ENCODE peak calls at places on chromosomes 7 and 10, in six cellular contexts. C is heart right ventricle; D is upper lobe of right lung; V is CD8-positive, alpha-beta T cell; L is PC-3; J is heart left ventricle. E is an unnamed sample.

GRCh38 chr10:34282186-34282585 is 532.9 kb downstream of the PARD3 start:
- ATAC-seq in C (no peak), D (no peak), V (no peak), L (no peak), J (no peak), E (no peak)

GRCh38 chr10:92550924-92551323 is 23.0 kb downstream of the IDE start:
- ATAC-seq in C (no peak), D (no peak), V (no peak), L (peak), J (no peak), E (no peak)

GRCh38 chr10:113961261-113961938 is 82.3 kb upstream of the ADRB1 start:
- ATAC-seq in C (no peak), D (peak), V (peak), L (no peak), J (no peak), E (peak)

GRCh38 chr7:45658716-45659495 is 84.7 kb downstream of the ADCY1 start:
- ATAC-seq in C (no peak), D (no peak), V (no peak), L (no peak), J (no peak), E (no peak)

GRCh38 chr10:15344256-15344875 is 26.7 kb downstream of the FAM171A1 start:
- ATAC-seq in C (no peak), D (no peak), V (no peak), L (no peak), J (no peak), E (no peak)

GRCh38 chr10:484925-485661 is 204.4 kb downstream of the DIP2C start:
- ATAC-seq in C (peak), D (peak), V (peak), L (peak), J (peak), E (peak)

GRCh38 chr10:13969118-13969791 is 361.5 kb downstream of the FRMD4A start:
- ATAC-seq in C (no peak), D (no peak), V (no peak), L (no peak), J (no peak), E (peak)

GRCh38 chr10:9766762-9767161 is 1250.9 kb upstream of the CELF2 start:
- ATAC-seq in C (no peak), D (no peak), V (no peak), L (no peak), J (no peak), E (no peak)

GRCh38 chr7:1081336-1081735 is 6.6 kb upstream of the GPER1 start:
- ATAC-seq in C (no peak), D (no peak), V (no peak), L (no peak), J (no peak), E (no peak)

GRCh38 chr10:45063605-45064231 is 63.0 kb downstream of the ZNF22 start:
- ATAC-seq in C (no peak), D (peak), V (no peak), L (no peak), J (no peak), E (no peak)

GRCh38 chr7:69431626-69432025 is 166.6 kb upstream of the AUTS2 start:
- ATAC-seq in C (no peak), D (no peak), V (no peak), L (no peak), J (no peak), E (no peak)
- H3K27ac ChIP-seq in C (no peak), D (no peak), V (no peak), L (no peak), J (no peak), E (no peak)

DNA sequence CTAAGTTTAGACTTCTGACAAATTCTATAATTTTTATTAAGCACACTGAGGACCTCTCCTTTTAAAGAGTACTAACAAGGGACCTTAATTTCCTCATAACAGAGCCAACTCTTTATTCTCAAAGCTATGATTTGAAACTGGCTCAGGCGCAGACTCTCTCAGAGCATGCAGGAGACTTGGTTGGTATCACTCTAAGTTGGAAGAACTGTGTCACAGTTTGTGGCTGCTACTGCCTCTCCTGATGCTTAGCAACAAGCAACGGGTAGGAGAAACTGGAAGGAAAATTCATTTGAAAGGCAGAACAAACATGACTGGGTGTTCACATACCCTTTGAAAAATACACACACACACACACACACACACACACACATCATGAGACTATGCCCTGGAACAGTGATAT is 33.3 kb downstream of the ENO4 start:
- ATAC-seq in C (no peak), D (no peak), V (no peak), L (no peak), J (no peak), E (no peak)
- TF ChIP-seq CTCF in C (no peak), D (no peak), V (no peak), L (no peak), J (no peak), E (no peak)

GRCh38 chr10:89352039-89352597 is 24.3 kb downstream of the IFIT3 start:
- ATAC-seq in C (peak), D (peak), V (no peak), L (peak), J (peak), E (peak)

GRCh38 chr10:89348458-89348857 is 20.7 kb downstream of the IFIT3 start:
- ATAC-seq in C (no peak), D (no peak), V (no peak), L (no peak), J (no peak), E (no peak)

GRCh38 chr10:89347706-89348457 is 20.1 kb downstream of the IFIT3 start:
- ATAC-seq in C (peak), D (no peak), V (no peak), L (no peak), J (peak), E (no peak)

GRCh38 chr10:89352802-89353201 is 25.0 kb downstream of the IFIT3 start:
- ATAC-seq in C (no peak), D (no peak), V (no peak), L (no peak), J (no peak), E (no peak)

DNA sequence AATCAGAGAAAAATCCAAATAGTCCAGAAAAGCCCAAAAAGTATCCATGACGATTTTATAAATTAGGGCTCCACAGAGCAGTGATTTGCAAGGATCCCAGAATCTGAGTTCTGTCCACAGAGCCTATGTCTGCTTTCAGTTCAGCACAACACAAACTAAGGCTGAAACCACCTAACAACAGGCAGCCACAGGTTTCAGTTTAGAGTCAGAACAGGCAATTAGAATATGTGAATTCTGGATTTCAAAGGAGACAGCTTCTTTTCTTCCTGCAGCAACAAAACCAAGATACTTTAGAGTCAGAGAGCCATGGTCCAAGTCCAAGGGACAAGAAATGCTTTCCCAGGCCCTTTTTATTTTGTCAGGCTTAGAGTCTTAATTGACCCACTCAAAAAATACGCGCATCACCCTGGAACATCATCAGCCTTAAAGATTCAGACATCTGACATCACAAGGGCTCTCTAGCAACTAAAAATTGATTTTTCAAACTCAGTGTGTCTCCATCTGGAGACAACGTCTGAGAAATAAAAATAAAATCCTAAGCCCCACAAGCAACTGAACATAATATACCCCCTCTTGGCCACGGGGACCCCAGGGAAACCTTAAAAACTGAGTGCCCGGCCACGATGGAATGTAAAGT is 23.7 kb downstream of the IFIT3 start:
- ATAC-seq in C (no peak), D (no peak), V (no peak), L (peak), J (peak), E (peak)
- H3K27ac ChIP-seq in C (peak), D (peak), V (no peak), L (peak), J (peak), E (peak)

GRCh38 chr10:86179961-86180360 is 186.6 kb downstream of the GRID1 start:
- ATAC-seq in C (no peak), D (peak), V (no peak), L (no peak), J (no peak), E (no peak)

GRCh38 chr10:86178401-86179142 is 188.0 kb downstream of the GRID1 start:
- ATAC-seq in C (no peak), D (peak), V (no peak), L (no peak), J (no peak), E (no peak)

GRCh38 chr10:86179143-86179505 is 187.5 kb downstream of the GRID1 start:
- ATAC-seq in C (no peak), D (no peak), V (no peak), L (no peak), J (no peak), E (no peak)

GRCh38 chr10:86180861-86181260 is 185.7 kb downstream of the GRID1 start:
- ATAC-seq in C (no peak), D (peak), V (no peak), L (no peak), J (no peak), E (no peak)

DNA sequence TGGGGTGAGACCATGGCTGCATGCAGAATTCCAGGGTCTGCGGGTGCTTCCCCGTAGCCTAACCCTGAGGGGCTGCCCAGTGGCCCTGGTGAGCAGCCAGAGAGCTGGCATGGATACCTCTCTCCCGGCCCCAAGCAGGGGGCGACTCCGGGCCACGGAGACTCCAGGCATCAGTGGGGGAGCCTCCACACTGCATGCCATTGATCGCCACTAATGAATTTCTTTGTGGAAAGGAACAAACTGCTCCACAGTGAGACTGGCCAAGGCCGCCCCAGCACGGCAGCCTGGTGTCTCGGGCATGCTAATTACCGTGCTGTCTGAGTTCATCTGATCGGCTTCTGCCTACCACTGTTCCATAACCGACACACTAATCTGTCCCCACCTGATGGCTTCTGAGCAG is 184.4 kb downstream of the GRID1 start:
- ATAC-seq in C (no peak), D (no peak), V (no peak), L (no peak), J (no peak), E (no peak)
- TF ChIP-seq CTCF in C (no peak), D (no peak), V (no peak), L (no peak), J (no peak), E (no peak)

GRCh38 chr7:135905355-135905754 is 71.8 kb downstream of the MTPN start:
- ATAC-seq in C (no peak), D (no peak), V (no peak), L (no peak), J (no peak), E (no peak)
- H3K27ac ChIP-seq in C (no peak), D (no peak), V (no peak), L (no peak), J (no peak), E (no peak)

E was measured in gastroesophageal sphincter.